ENCODE peak calls at places on chromosomes 2 and 18, in eight cellular contexts. P is lower lobe of right lung; V is upper lobe of right lung; J is ovary; G is PC-3; C is thoracic aorta; U is H9; O is CD4-positive, alpha-beta memory T cell. I is an unnamed sample.

GRCh38 chr2:6791682-6792081 is 74.0 kb downstream of the CMPK2 start:
- DNase-seq in P (no peak), U (peak; percentile 69), C (no peak), J (no peak), V (no peak), G (no peak), O (no peak), I (no peak)

GRCh38 chr2:80830891-80831290 is 526.3 kb upstream of the LRRTM1 start:
- DNase-seq in C (no peak), O (no peak), V (no peak), U (no peak), P (no peak), G (no peak), J (no peak), I (no peak)

GRCh38 chr2:199111461-199111860 is 346.3 kb downstream of the SATB2 start:
- DNase-seq in P (no peak), C (no peak), J (no peak), O (no peak), G (no peak), U (no peak), V (no peak), I (no peak)

GRCh38 chr2:171893196-171893823 is 734 bp downstream of the SLC25A12 start:
- DNase-seq in P (no peak), V (no peak), C (no peak), U (no peak), G (no peak), J (no peak), O (no peak), I (no peak)

GRCh38 chr2:688504-689076 is 11.4 kb upstream of the TMEM18 start:
- DNase-seq in U (no peak), O (no peak), C (no peak), P (no peak), G (no peak), J (no peak), V (no peak), I (no peak)

GRCh38 chr2:40096360-40096759 is 317.3 kb upstream of the THUMPD2 start:
- DNase-seq in P (no peak), V (no peak), J (no peak), U (no peak), O (no peak), C (no peak), G (peak; percentile 81), I (no peak)

GRCh38 chr2:28736034-28736433 is 15.6 kb upstream of the PPP1CB start:
- DNase-seq in U (no peak), G (peak; percentile 50), V (peak; percentile 67), O (no peak), C (peak; percentile 68), J (peak; percentile 45), P (peak; percentile 68), I (peak; percentile 52)

GRCh38 chr2:101704816-101705565 is 7.5 kb downstream of the MAP4K4 start:
- DNase-seq in V (no peak), G (no peak), O (no peak), P (no peak), J (no peak), C (no peak), U (no peak), I (no peak)

GRCh38 chr18:33097126-33097525 is 324.3 kb upstream of the KLHL14 start:
- DNase-seq in P (no peak), O (no peak), U (no peak), C (no peak), V (no peak), G (no peak), J (no peak), I (no peak)

GRCh38 chr18:11074879-11075278 is 74.5 kb downstream of the PIEZO2 start:
- DNase-seq in P (no peak), V (no peak), O (no peak), J (no peak), C (no peak), U (no peak), G (no peak), I (no peak)

GRCh38 chr2:39629646-39630045 is 36.1 kb upstream of the TMEM178A start:
- DNase-seq in V (no peak), U (no peak), P (no peak), C (no peak), O (no peak), J (no peak), G (peak; percentile 55), I (no peak)

GRCh38 chr18:62044490-62045000 is 142.3 kb downstream of the PIGN start:
- DNase-seq in J (no peak), P (no peak), G (no peak), O (no peak), V (no peak), C (no peak), U (no peak), I (no peak)

GRCh38 chr18:7452331-7452730 is 114.8 kb upstream of the PTPRM start:
- DNase-seq in U (peak; percentile 78), V (no peak), G (peak; percentile 54), J (no peak), O (no peak), P (no peak), C (no peak), I (no peak)

GRCh38 chr2:42652086-42652485 is 83.7 kb downstream of the MTA3 start:
- DNase-seq in G (no peak), O (no peak), U (no peak), J (no peak), C (no peak), V (no peak), P (no peak), I (no peak)

GRCh38 chr18:22551536-22552151 is 133.9 kb upstream of the CTAGE1 start:
- DNase-seq in P (no peak), J (no peak), C (no peak), V (no peak), O (no peak), G (peak; percentile 95), U (no peak), I (no peak)

GRCh38 chr2:1187189-1187588 is 226.1 kb upstream of the TPO start:
- DNase-seq in O (no peak), C (no peak), P (no peak), G (no peak), J (no peak), U (no peak), V (no peak), I (no peak)

GRCh38 chr2:2787301-2787907 is 456.3 kb upstream of the MYT1L start:
- DNase-seq in V (no peak), G (no peak), J (no peak), P (no peak), C (no peak), O (no peak), U (peak; percentile 51), I (no peak)

GRCh38 chr2:43269074-43269572 is 42.7 kb upstream of the ZFP36L2 start:
- DNase-seq in C (peak; percentile 78), O (no peak), U (no peak), P (peak; percentile 76), J (peak; percentile 91), G (no peak), V (peak; percentile 76), I (peak; percentile 53)

GRCh38 chr2:161228511-161229240 is 68.4 kb downstream of the TANK start:
- DNase-seq in P (no peak), O (no peak), G (peak; percentile 96), C (no peak), U (no peak), J (no peak), V (no peak), I (no peak)

GRCh38 chr18:23259701-23260661 is 124.7 kb downstream of the CABLES1 start:
- DNase-seq in J (peak; percentile 76), V (peak; percentile 93), C (peak; percentile 30), P (peak; percentile 92), U (peak; percentile 87), G (peak; percentile 89), O (no peak), I (peak; percentile 79)

GRCh38 chr18:26813043-26813442 is 52.5 kb downstream of the AQP4 start:
- DNase-seq in J (peak; percentile 70), V (no peak), U (peak; percentile 57), O (no peak), G (peak; percentile 58), P (no peak), C (no peak), I (peak; percentile 28)

GRCh38 chr2:192035731-192036442 is 158.8 kb downstream of the TMEFF2 start:
- DNase-seq in C (no peak), V (no peak), U (no peak), O (no peak), J (no peak), G (peak; percentile 20), P (no peak), I (no peak)

GRCh38 chr2:211371465-211371864 is 815.1 kb downstream of the CPS1 start:
- DNase-seq in G (no peak), P (no peak), U (no peak), O (no peak), V (no peak), C (no peak), J (no peak), I (no peak)

GRCh38 chr18:43314931-43315330 is 37.6 kb upstream of the SYT4 start:
- DNase-seq in C (no peak), G (no peak), P (no peak), U (no peak), J (no peak), O (no peak), V (no peak), I (no peak)

GRCh38 chr2:237711458-237712150 is 84.2 kb downstream of the LRRFIP1 start:
- DNase-seq in G (no peak), V (no peak), J (no peak), U (peak; percentile 31), O (no peak), C (no peak), P (no peak), I (no peak)

GRCh38 chr2:221129657-221130056 is 442.4 kb downstream of the EPHA4 start:
- DNase-seq in V (no peak), C (no peak), U (no peak), P (no peak), G (no peak), O (no peak), J (no peak), I (no peak)
- H3K27ac ChIP-seq in V (no peak overlapping the region), C (no peak overlapping the region), U (no peak overlapping the region), P (no peak overlapping the region), G (no peak overlapping the region), O (no peak overlapping the region), J (no peak overlapping the region), I (no peak overlapping the region)

GRCh38 chr2:117336496-117336895 is 478.0 kb upstream of the DDX18 start:
- DNase-seq in O (no peak), G (no peak), J (no peak), U (no peak), P (no peak), C (no peak), V (no peak), I (no peak)
- H3K9me3 ChIP-seq in O (no peaks in the 10 kb centered on the region), G (no peaks in the 10 kb centered on the region), J (no peaks in the 10 kb centered on the region), U (no peaks in the 10 kb centered on the region), P (no peaks in the 10 kb centered on the region), C (no peaks in the 10 kb centered on the region), V (no peaks in the 10 kb centered on the region), I (no peaks in the 10 kb centered on the region)

GRCh38 chr18:48049757-48050156 is 119.3 kb upstream of the SMAD2 start:
- DNase-seq in J (no peak), P (peak; percentile 5), U (no peak), O (no peak), G (no peak), V (no peak), C (no peak), I (peak; percentile 39)
- H3K27ac ChIP-seq in J (no peak overlapping the region), P (no peak overlapping the region), U (no peak overlapping the region), O (no peak overlapping the region), G (no peak overlapping the region), V (no peak overlapping the region), C (no peak overlapping the region), I (no peak overlapping the region)

DNA sequence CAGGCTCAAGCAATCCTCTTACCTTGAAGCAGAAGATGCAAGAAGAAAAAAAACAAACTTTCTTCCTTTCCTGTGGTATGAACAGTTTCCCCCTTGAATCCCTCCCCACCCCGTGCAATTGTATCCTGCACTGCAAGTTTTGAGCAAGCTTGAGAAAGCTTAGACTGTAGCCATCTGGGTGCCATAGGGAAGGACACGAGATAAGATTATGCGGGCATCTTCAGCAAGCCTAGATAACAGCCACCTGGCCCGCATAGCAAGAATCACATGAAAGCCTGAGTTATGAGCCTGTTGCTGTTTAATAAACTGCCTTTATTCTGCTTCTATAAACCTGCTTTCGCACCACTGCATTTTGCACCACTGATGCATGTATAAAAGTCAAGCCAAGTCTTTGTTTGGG is 27.3 kb upstream of the CDCA7 start:
- DNase-seq in G (no peak), O (no peak), V (no peak), P (no peak), U (no peak), C (no peak), J (no peak), I (no peak)
- H3K9me3 ChIP-seq in G (peaks cover 4% of the 10 kb centered on the region), O (peaks cover 4% of the 10 kb centered on the region), V (peaks cover 9% of the 10 kb centered on the region), P (peaks cover 30% of the 10 kb centered on the region), U (no peaks in the 10 kb centered on the region), C (peaks cover 31% of the 10 kb centered on the region), J (no peaks in the 10 kb centered on the region), I (no peaks in the 10 kb centered on the region)

I was measured in colonic mucosa.